ENCODE peak calls at places on chromosomes 1 and 21, in four cellular contexts. One of them, this sample, is unnamed.

GRCh38 chr1:56970280-56970679 is 4.5 kb upstream of the C8B start:
- DNase-seq in osteoblast: no peak
- DNase-seq in stimulated activated CD4-positive, alpha-beta T cell treated with anti-CD3 and anti-CD28 coated beads, Interleukin-4, amount 100 ng/mL, for 1 hour: no peak
- DNase-seq in Right ventricle myocardium inferior: no peak
- DNase-seq in this sample: no peak

GRCh38 chr21:40186036-40186435 is 318.8 kb downstream of the PCP4 start:
- DNase-seq in Right ventricle myocardium inferior: no peak
- DNase-seq in osteoblast: no peak
- DNase-seq in stimulated activated CD4-positive, alpha-beta T cell treated with anti-CD3 and anti-CD28 coated beads, Interleukin-4, amount 100 ng/mL, for 1 hour: no peak
- DNase-seq in this sample: no peak

GRCh38 chr1:116302281-116302680 is 70.8 kb upstream of the ATP1A1 start:
- DNase-seq in stimulated activated CD4-positive, alpha-beta T cell treated with anti-CD3 and anti-CD28 coated beads, Interleukin-4, amount 100 ng/mL, for 1 hour: no peak
- DNase-seq in osteoblast: no peak
- DNase-seq in Right ventricle myocardium inferior: no peak
- DNase-seq in this sample: no peak

GRCh38 chr1:77706321-77706720 is 23.9 kb upstream of the ZZZ3 start:
- DNase-seq in osteoblast: no peak
- DNase-seq in Right ventricle myocardium inferior: no peak
- DNase-seq in stimulated activated CD4-positive, alpha-beta T cell treated with anti-CD3 and anti-CD28 coated beads, Interleukin-4, amount 100 ng/mL, for 1 hour: no peak
- DNase-seq in this sample: no peak

GRCh38 chr1:114536043-114536442 is 25.0 kb upstream of the TRIM33 start:
- DNase-seq in Right ventricle myocardium inferior: no peak
- DNase-seq in stimulated activated CD4-positive, alpha-beta T cell treated with anti-CD3 and anti-CD28 coated beads, Interleukin-4, amount 100 ng/mL, for 1 hour: no peak
- DNase-seq in osteoblast: no peak
- DNase-seq in this sample: no peak

GRCh38 chr1:203100163-203100867 is 14.5 kb upstream of the MYOG start:
- DNase-seq in osteoblast: no peak
- DNase-seq in stimulated activated CD4-positive, alpha-beta T cell treated with anti-CD3 and anti-CD28 coated beads, Interleukin-4, amount 100 ng/mL, for 1 hour: no peak
- DNase-seq in Right ventricle myocardium inferior: no peak
- DNase-seq in this sample: no peak

GRCh38 chr1:180928272-180929230 is 15.9 kb downstream of the KIAA1614 start:
- DNase-seq in osteoblast: no peak
- DNase-seq in stimulated activated CD4-positive, alpha-beta T cell treated with anti-CD3 and anti-CD28 coated beads, Interleukin-4, amount 100 ng/mL, for 1 hour: no peak
- DNase-seq in Right ventricle myocardium inferior: peak
- DNase-seq in this sample: no peak

GRCh38 chr1:172275478-172275877 is 145.0 kb upstream of the C1orf105 start:
- DNase-seq in osteoblast: no peak
- DNase-seq in stimulated activated CD4-positive, alpha-beta T cell treated with anti-CD3 and anti-CD28 coated beads, Interleukin-4, amount 100 ng/mL, for 1 hour: no peak
- DNase-seq in Right ventricle myocardium inferior: no peak
- DNase-seq in this sample: no peak

GRCh38 chr1:105793541-105794146 is 1262.8 kb upstream of the PRMT6 start:
- DNase-seq in osteoblast: peak
- DNase-seq in Right ventricle myocardium inferior: no peak
- DNase-seq in stimulated activated CD4-positive, alpha-beta T cell treated with anti-CD3 and anti-CD28 coated beads, Interleukin-4, amount 100 ng/mL, for 1 hour: no peak
- DNase-seq in this sample: peak

GRCh38 chr1:109996476-109996875 is 11.9 kb downstream of the AHCYL1 start:
- DNase-seq in osteoblast: no peak
- DNase-seq in stimulated activated CD4-positive, alpha-beta T cell treated with anti-CD3 and anti-CD28 coated beads, Interleukin-4, amount 100 ng/mL, for 1 hour: no peak
- DNase-seq in Right ventricle myocardium inferior: no peak
- DNase-seq in this sample: no peak

GRCh38 chr1:29315262-29315661 is 78.9 kb downstream of the PTPRU start:
- DNase-seq in Right ventricle myocardium inferior: no peak
- DNase-seq in stimulated activated CD4-positive, alpha-beta T cell treated with anti-CD3 and anti-CD28 coated beads, Interleukin-4, amount 100 ng/mL, for 1 hour: no peak
- DNase-seq in osteoblast: peak
- DNase-seq in this sample: no peak

GRCh38 chr1:147539122-147539575 is 2.2 kb upstream of the BCL9 start:
- DNase-seq in osteoblast: peak
- DNase-seq in stimulated activated CD4-positive, alpha-beta T cell treated with anti-CD3 and anti-CD28 coated beads, Interleukin-4, amount 100 ng/mL, for 1 hour: no peak
- DNase-seq in Right ventricle myocardium inferior: no peak
- DNase-seq in this sample: no peak

GRCh38 chr1:43621861-43622260 is 28.1 kb upstream of the KDM4A start:
- DNase-seq in osteoblast: no peak
- DNase-seq in Right ventricle myocardium inferior: no peak
- DNase-seq in stimulated activated CD4-positive, alpha-beta T cell treated with anti-CD3 and anti-CD28 coated beads, Interleukin-4, amount 100 ng/mL, for 1 hour: no peak
- DNase-seq in this sample: no peak

GRCh38 chr1:179955731-179956130 is 1.1 kb downstream of the CEP350 start:
- DNase-seq in stimulated activated CD4-positive, alpha-beta T cell treated with anti-CD3 and anti-CD28 coated beads, Interleukin-4, amount 100 ng/mL, for 1 hour: no peak
- DNase-seq in Right ventricle myocardium inferior: no peak
- DNase-seq in osteoblast: no peak
- DNase-seq in this sample: no peak

GRCh38 chr1:63087966-63088365 is 234.4 kb upstream of the FOXD3 start:
- DNase-seq in stimulated activated CD4-positive, alpha-beta T cell treated with anti-CD3 and anti-CD28 coated beads, Interleukin-4, amount 100 ng/mL, for 1 hour: no peak
- DNase-seq in osteoblast: no peak
- DNase-seq in Right ventricle myocardium inferior: no peak
- DNase-seq in this sample: peak

GRCh38 chr1:77473690-77474089 is 191.9 kb downstream of the AK5 start:
- DNase-seq in osteoblast: peak
- DNase-seq in Right ventricle myocardium inferior: no peak
- DNase-seq in stimulated activated CD4-positive, alpha-beta T cell treated with anti-CD3 and anti-CD28 coated beads, Interleukin-4, amount 100 ng/mL, for 1 hour: no peak
- DNase-seq in this sample: no peak

GRCh38 chr1:39105061-39105840 is 79.1 kb downstream of the NDUFS5 start:
- DNase-seq in stimulated activated CD4-positive, alpha-beta T cell treated with anti-CD3 and anti-CD28 coated beads, Interleukin-4, amount 100 ng/mL, for 1 hour: peak
- DNase-seq in osteoblast: peak
- DNase-seq in Right ventricle myocardium inferior: peak
- DNase-seq in this sample: peak

GRCh38 chr1:225942574-225942973 is 1.6 kb upstream of the LEFTY2 start:
- DNase-seq in stimulated activated CD4-positive, alpha-beta T cell treated with anti-CD3 and anti-CD28 coated beads, Interleukin-4, amount 100 ng/mL, for 1 hour: no peak
- DNase-seq in osteoblast: no peak
- DNase-seq in Right ventricle myocardium inferior: no peak
- DNase-seq in this sample: no peak

GRCh38 chr1:114342376-114342775 is 168.6 kb downstream of the TRIM33 start:
- DNase-seq in Right ventricle myocardium inferior: no peak
- DNase-seq in stimulated activated CD4-positive, alpha-beta T cell treated with anti-CD3 and anti-CD28 coated beads, Interleukin-4, amount 100 ng/mL, for 1 hour: no peak
- DNase-seq in osteoblast: peak
- DNase-seq in this sample: no peak

GRCh38 chr1:212669102-212669501 is 30.5 kb downstream of the BATF3 start:
- DNase-seq in Right ventricle myocardium inferior: no peak
- DNase-seq in osteoblast: peak
- DNase-seq in stimulated activated CD4-positive, alpha-beta T cell treated with anti-CD3 and anti-CD28 coated beads, Interleukin-4, amount 100 ng/mL, for 1 hour: no peak
- DNase-seq in this sample: peak

GRCh38 chr1:39946216-39946615 is 8.7 kb upstream of the MFSD2A start:
- DNase-seq in osteoblast: no peak
- DNase-seq in Right ventricle myocardium inferior: no peak
- DNase-seq in stimulated activated CD4-positive, alpha-beta T cell treated with anti-CD3 and anti-CD28 coated beads, Interleukin-4, amount 100 ng/mL, for 1 hour: no peak
- DNase-seq in this sample: no peak

GRCh38 chr21:42939581-42940413 is 14.4 kb upstream of the ERVH48-1 start:
- DNase-seq in stimulated activated CD4-positive, alpha-beta T cell treated with anti-CD3 and anti-CD28 coated beads, Interleukin-4, amount 100 ng/mL, for 1 hour: no peak
- DNase-seq in osteoblast: peak
- DNase-seq in Right ventricle myocardium inferior: no peak
- DNase-seq in this sample: no peak

GRCh38 chr1:201184734-201185453 is 5.7 kb upstream of the IGFN1 start:
- DNase-seq in osteoblast: peak
- DNase-seq in stimulated activated CD4-positive, alpha-beta T cell treated with anti-CD3 and anti-CD28 coated beads, Interleukin-4, amount 100 ng/mL, for 1 hour: no peak
- DNase-seq in Right ventricle myocardium inferior: no peak
- DNase-seq in this sample: peak

GRCh38 chr1:32052887-32053286 is 19.9 kb upstream of the TMEM39B start:
- DNase-seq in Right ventricle myocardium inferior: no peak
- DNase-seq in osteoblast: no peak
- DNase-seq in stimulated activated CD4-positive, alpha-beta T cell treated with anti-CD3 and anti-CD28 coated beads, Interleukin-4, amount 100 ng/mL, for 1 hour: no peak
- DNase-seq in this sample: no peak

GRCh38 chr1:7401814-7402547 is 369.1 kb upstream of the VAMP3 start:
- DNase-seq in Right ventricle myocardium inferior: no peak
- DNase-seq in stimulated activated CD4-positive, alpha-beta T cell treated with anti-CD3 and anti-CD28 coated beads, Interleukin-4, amount 100 ng/mL, for 1 hour: no peak
- DNase-seq in osteoblast: peak
- DNase-seq in this sample: no peak